ENCODE peak calls at places on chromosomes 11 and 22, in seven cellular contexts. X is adrenal gland, O is heart left ventricle, J is testis, G is H1, A is GM12878, D is tibial nerve. R is an unnamed sample.

GRCh38 chr11:30596832-30597231 is 10.7 kb upstream of the MPPED2 start:
- DNase-seq in X (no peak), O (no peak), J (no peak), G (no peak), A (no peak), D (no peak), R (no peak)

GRCh38 chr11:30788849-30789248 is 202.7 kb upstream of the MPPED2 start:
- DNase-seq in X (no peak), O (no peak), J (no peak), G (no peak), A (no peak), D (no peak), R (no peak)

GRCh38 chr11:117271208-117271607 is 19.9 kb upstream of the BACE1-AS start:
- DNase-seq in X (no peak), O (no peak), J (no peak), G (no peak), A (no peak), D (no peak), R (no peak)

GRCh38 chr22:32355760-32356159 is 1.9 kb upstream of the RFPL3 start:
- DNase-seq in X (no peak), O (no peak), J (no peak), G (no peak), A (no peak), D (no peak), R (no peak)

GRCh38 chr11:125345706-125346561 is 150.1 kb downstream of the FEZ1 start:
- DNase-seq in X (peak; percentile 79), O (peak; percentile 73), J (peak; percentile 90), G (no peak), A (no peak), D (peak; percentile 91), R (peak; percentile 66)

GRCh38 chr11:113045146-113045545 is 83.9 kb downstream of the NCAM1 start:
- DNase-seq in X (no peak), O (no peak), J (no peak), G (no peak), A (no peak), D (no peak), R (no peak)

GRCh38 chr11:96779030-96779429 is 389.2 kb downstream of the JRKL start:
- DNase-seq in X (no peak), O (no peak), J (no peak), G (no peak), A (no peak), D (no peak), R (no peak)

GRCh38 chr11:17395978-17396377 is 7.5 kb upstream of the KCNJ11 start:
- DNase-seq in X (no peak), O (no peak), J (no peak), G (no peak), A (no peak), D (no peak), R (no peak)

GRCh38 chr11:61833926-61834277 is 5.8 kb downstream of the FADS2 start:
- DNase-seq in X (no peak), O (no peak), J (no peak), G (no peak), A (no peak), D (no peak), R (no peak)

GRCh38 chr11:61833478-61833877 is 5.4 kb downstream of the FADS2 start:
- DNase-seq in X (no peak), O (no peak), J (no peak), G (no peak), A (no peak), D (no peak), R (no peak)

GRCh38 chr11:61834278-61835004 is 6.3 kb downstream of the FADS2 start:
- DNase-seq in X (peak; percentile 94), O (peak; percentile 69), J (peak; percentile 66), G (no peak), A (peak; percentile 87), D (peak; percentile 35), R (no peak)

GRCh38 chr11:61832207-61832606 is 4.1 kb downstream of the FADS2 start:
- DNase-seq in X (no peak), O (no peak), J (no peak), G (no peak), A (no peak), D (no peak), R (no peak)

GRCh38 chr11:61832758-61833157 is 4.7 kb downstream of the FADS2 start:
- DNase-seq in X (peak; percentile 74), O (peak; percentile 36), J (peak; percentile 51), G (no peak), A (no peak), D (no peak), R (no peak)
- H3K4me1 ChIP-seq in X (peaks cover 34% of the 10 kb centered on the region), O (peaks cover 72% of the 10 kb centered on the region), J (peaks cover 51% of the 10 kb centered on the region), G (peaks cover 48% of the 10 kb centered on the region), A (peaks cover 36% of the 10 kb centered on the region), D (peaks cover 31% of the 10 kb centered on the region), R (peaks cover 50% of the 10 kb centered on the region)

DNA sequence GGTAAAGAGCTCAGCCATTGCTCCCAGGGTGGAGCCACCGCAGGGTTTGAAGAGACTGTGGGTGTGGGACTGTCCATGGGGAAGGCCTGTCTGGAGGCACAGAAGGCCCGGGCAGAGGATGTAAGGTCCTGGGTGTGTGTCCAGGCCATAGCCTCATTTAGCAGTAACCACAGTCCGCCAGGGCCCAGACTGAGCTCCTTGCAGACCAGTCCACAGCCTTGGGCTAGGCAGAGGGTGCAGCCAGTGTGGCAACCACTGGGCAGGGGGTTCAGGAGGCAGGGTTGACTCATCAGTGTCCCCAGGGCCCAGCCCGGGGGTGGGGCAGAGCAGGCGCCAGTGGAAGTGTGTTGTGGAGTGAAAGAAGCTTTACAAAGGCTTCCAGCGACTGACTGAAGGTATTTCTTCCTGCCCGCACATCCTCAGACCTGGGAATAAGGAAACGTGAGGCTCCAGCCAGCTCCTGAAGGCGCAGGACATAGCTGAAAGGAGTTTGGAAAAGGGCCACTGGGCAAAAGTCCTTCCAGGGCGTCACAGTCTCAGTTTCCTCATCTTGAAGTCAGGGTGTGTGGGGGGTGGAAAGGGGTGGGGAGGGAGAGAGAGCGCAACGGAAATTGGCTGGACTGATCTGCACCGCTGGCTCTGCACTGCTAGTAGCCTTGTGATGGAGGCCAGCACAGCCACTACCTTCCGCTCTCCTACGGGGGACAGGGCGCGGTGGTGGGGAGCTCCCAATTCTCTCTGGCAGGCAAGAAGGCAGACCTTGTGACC is 27.8 kb upstream of the WNT11 start:
- DNase-seq in X (peak; percentile 70), O (peak; percentile 65), J (peak; percentile 67), G (no peak), A (peak; percentile 37), D (peak; percentile 62), R (peak; percentile 55)
- TF ChIP-seq POLR2A in X (peak; percentile 1), O (peak; percentile 23), J (no peak), G (no peak), A (peak; percentile 81), D (no peak), R (peak; percentile 8)

GRCh38 chr22:50439314-50440250 is 35.3 kb downstream of the SBF1 start:
- DNase-seq in X (peak; percentile 58), O (no peak), J (no peak), G (no peak), A (no peak), D (no peak), R (no peak)
- H3K27ac ChIP-seq in X (no peak overlapping the region), O (no peak overlapping the region), J (no peak overlapping the region), G (no peak overlapping the region), A (no peak overlapping the region), D (peak overlapping the region; percentile 31), R (no peak overlapping the region)

GRCh38 chr22:45626198-45626651 is 45.4 kb upstream of the ATXN10 start:
- DNase-seq in X (no peak), O (no peak), J (no peak), G (no peak), A (no peak), D (no peak), R (peak; percentile 80)
- H3K4me1 ChIP-seq in X (no peaks in the 10 kb centered on the region), O (no peaks in the 10 kb centered on the region), J (no peaks in the 10 kb centered on the region), G (peaks cover 17% of the 10 kb centered on the region), A (no peaks in the 10 kb centered on the region), D (no peaks in the 10 kb centered on the region), R (no peaks in the 10 kb centered on the region)

DNA sequence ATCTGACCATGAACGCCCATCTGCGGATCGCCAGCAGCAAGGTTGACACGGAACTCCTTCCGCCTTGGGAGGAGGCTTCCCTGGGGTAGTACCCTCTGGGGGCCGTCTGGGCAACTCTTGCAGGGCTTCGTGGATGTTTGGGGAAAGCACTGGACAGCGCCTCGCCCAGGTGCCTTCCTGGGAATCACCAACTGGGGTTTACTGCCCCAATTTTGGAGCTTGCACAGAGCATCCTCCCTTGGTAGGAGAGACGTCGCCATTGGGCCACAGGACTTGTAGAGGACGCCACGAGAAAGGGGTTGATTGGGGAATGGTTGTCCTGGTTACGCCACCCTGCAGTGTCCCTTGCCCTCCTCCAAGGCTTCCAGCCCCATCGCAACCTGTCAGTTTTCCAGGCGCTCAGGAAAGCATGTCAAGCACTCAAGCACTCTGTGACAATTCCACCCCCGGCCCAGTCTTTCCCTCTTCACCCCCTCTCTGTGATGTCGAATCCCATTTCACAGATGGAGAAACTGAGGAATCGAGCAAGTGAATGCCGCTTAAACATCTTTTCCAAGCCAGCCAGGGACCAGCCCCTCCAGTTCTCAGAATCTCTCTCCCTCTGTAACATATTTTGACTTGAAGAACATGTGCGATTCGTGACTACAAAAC is 893 bp upstream of the PRDM11 start:
- DNase-seq in X (peak; percentile 79), O (no peak), J (peak; percentile 74), G (peak; percentile 56), A (no peak), D (peak; percentile 42), R (peak; percentile 34)
- TF ChIP-seq POLR2A in X (no peak), O (no peak), J (no peak), G (no peak), A (no peak), D (no peak), R (no peak)

GRCh38 chr11:93478841-93479240 is 64.3 kb downstream of the SMCO4 start:
- DNase-seq in X (no peak), O (no peak), J (no peak), G (no peak), A (no peak), D (no peak), R (no peak)

GRCh38 chr11:93474122-93474521 is 69.1 kb downstream of the SMCO4 start:
- DNase-seq in X (no peak), O (no peak), J (no peak), G (no peak), A (no peak), D (no peak), R (no peak)

GRCh38 chr11:93480756-93481155 is 62.4 kb downstream of the SMCO4 start:
- DNase-seq in X (no peak), O (no peak), J (no peak), G (no peak), A (no peak), D (no peak), R (no peak)

GRCh38 chr11:93477684-93478234 is 65.4 kb downstream of the SMCO4 start:
- DNase-seq in X (no peak), O (no peak), J (no peak), G (peak; percentile 49), A (no peak), D (no peak), R (no peak)

GRCh38 chr11:93476796-93477195 is 66.4 kb downstream of the SMCO4 start:
- DNase-seq in X (no peak), O (no peak), J (no peak), G (no peak), A (no peak), D (no peak), R (no peak)
- H3K27ac ChIP-seq in X (no peak overlapping the region), O (no peak overlapping the region), J (no peak overlapping the region), G (no peak overlapping the region), A (no peak overlapping the region), D (no peak overlapping the region), R (no peak overlapping the region)

DNA sequence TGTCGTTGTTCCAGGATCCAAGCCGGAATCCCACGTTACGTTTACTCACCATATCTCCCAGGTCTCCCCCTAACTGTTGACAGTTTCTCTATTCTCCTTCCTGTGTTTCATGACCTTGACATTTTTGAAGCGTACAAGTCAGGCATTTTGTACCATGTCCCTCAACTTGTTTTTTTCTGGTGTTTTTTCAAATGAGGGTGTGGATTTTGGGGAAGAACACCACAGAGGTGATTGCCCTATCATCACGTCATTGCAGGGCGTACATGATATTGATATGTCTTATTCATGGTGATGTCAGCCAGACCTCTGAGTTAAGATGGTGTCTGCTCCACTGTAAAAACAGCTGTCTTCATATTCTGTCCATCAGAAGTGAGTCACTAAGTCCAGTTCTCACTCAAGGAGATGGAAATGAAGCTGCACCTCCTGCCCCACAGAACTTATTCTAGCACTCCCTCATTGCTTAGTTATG is 28.3 kb upstream of the SOX10 start:
- DNase-seq in X (no peak), O (no peak), J (no peak), G (no peak), A (no peak), D (no peak), R (no peak)
- H3K4me1 ChIP-seq in X (peaks cover 19% of the 10 kb centered on the region), O (peaks cover 24% of the 10 kb centered on the region), J (peaks cover 24% of the 10 kb centered on the region), G (no peaks in the 10 kb centered on the region), A (no peaks in the 10 kb centered on the region), D (peaks cover 17% of the 10 kb centered on the region), R (peaks cover 15% of the 10 kb centered on the region)